ENCODE peak calls at places on chromosomes 3 and 15, in six cellular contexts. F is mucosa of descending colon, Y is psoas muscle, O is foreskin fibroblast, W is osteocyte, X is activated B cell treated with CpG ODN at 0.5 μM for 24 hours. N is an unnamed sample.

GRCh38 chr3:72344256-72345046 is 503.8 kb downstream of the SHQ1 start:
- DNase-seq in F (no peak), Y (no peak), O (no peak), W (no peak), X (no peak), N (no peak)

GRCh38 chr15:74062671-74063070 is 19.7 kb downstream of the GOLGA6A start:
- DNase-seq in F (no peak), Y (no peak), O (no peak), W (peak), X (no peak), N (no peak)

GRCh38 chr3:183517656-183518055 is 37.9 kb downstream of the KLHL6 start:
- DNase-seq in F (no peak), Y (no peak), O (no peak), W (no peak), X (no peak), N (no peak)

GRCh38 chr3:64088408-64089136 is 65.3 kb upstream of the PSMD6 start:
- DNase-seq in F (no peak), Y (no peak), O (no peak), W (no peak), X (no peak), N (no peak)

GRCh38 chr3:111603679-111604643 is 8.8 kb upstream of the ZBED2 start:
- DNase-seq in F (no peak), Y (no peak), O (no peak), W (no peak), X (no peak), N (peak)

GRCh38 chr15:23687143-23687470 is at the start of gene NDN:
- DNase-seq in F (peak), Y (peak), O (peak), W (peak), X (no peak), N (peak)

GRCh38 chr3:143650827-143651226 is 197.4 kb downstream of the SLC9A9 start:
- DNase-seq in F (no peak), Y (no peak), O (no peak), W (no peak), X (no peak), N (no peak)

GRCh38 chr3:43894176-43895049 is 203.7 kb downstream of the ABHD5 start:
- DNase-seq in F (peak), Y (peak), O (peak), W (no peak), X (peak), N (peak)

GRCh38 chr3:182178488-182179200 is 466.9 kb downstream of the SOX2 start:
- DNase-seq in F (no peak), Y (no peak), O (no peak), W (no peak), X (no peak), N (no peak)

GRCh38 chr3:52104664-52105281 is 48.4 kb upstream of the DUSP7 start:
- DNase-seq in F (no peak), Y (peak), O (no peak), W (no peak), X (no peak), N (no peak)

GRCh38 chr3:52108302-52109232 is 45.7 kb downstream of the POC1A start:
- DNase-seq in F (no peak), Y (peak), O (no peak), W (no peak), X (no peak), N (no peak)

GRCh38 chr3:52110502-52110901 is 43.7 kb downstream of the POC1A start:
- DNase-seq in F (no peak), Y (peak), O (no peak), W (no peak), X (no peak), N (no peak)

GRCh38 chr3:52109556-52110380 is 44.5 kb downstream of the POC1A start:
- DNase-seq in F (peak), Y (peak), O (no peak), W (no peak), X (no peak), N (no peak)

GRCh38 chr3:52106951-52107611 is 47.1 kb downstream of the POC1A start:
- DNase-seq in F (no peak), Y (peak), O (no peak), W (no peak), X (no peak), N (no peak)
- TF ChIP-seq CTCF in F (no peak), Y (no peak), O (no peak), W (no peak), X (no peak), N (no peak)

GRCh38 chr3:24496529-24497482 is 2.2 kb upstream of the THRB start:
- DNase-seq in F (peak), Y (peak), O (no peak), W (no peak), X (peak), N (no peak)
- TF ChIP-seq CTCF in F (peak), Y (peak), O (peak), W (peak), X (no peak), N (no peak)

GRCh38 chr15:70266412-70267089 is 168.8 kb upstream of the TLE3 start:
- DNase-seq in F (peak), Y (peak), O (no peak), W (no peak), X (no peak), N (peak)

GRCh38 chr15:70264738-70265465 is 167.2 kb upstream of the TLE3 start:
- DNase-seq in F (peak), Y (peak), O (no peak), W (no peak), X (no peak), N (no peak)

GRCh38 chr15:70265986-70266385 is 168.3 kb upstream of the TLE3 start:
- DNase-seq in F (no peak), Y (peak), O (no peak), W (no peak), X (no peak), N (no peak)

GRCh38 chr15:70264014-70264492 is 166.3 kb upstream of the TLE3 start:
- DNase-seq in F (peak), Y (peak), O (no peak), W (no peak), X (no peak), N (no peak)

GRCh38 chr15:70265466-70265978 is 167.8 kb upstream of the TLE3 start:
- DNase-seq in F (peak), Y (no peak), O (no peak), W (no peak), X (no peak), N (no peak)
- TF ChIP-seq CTCF in F (no peak), Y (peak), O (no peak), W (peak), X (no peak), N (peak)

GRCh38 chr3:190566043-190566933 is 52.4 kb downstream of the IL1RAP start:
- DNase-seq in F (no peak), Y (peak), O (peak), W (peak), X (no peak), N (peak)
- TF ChIP-seq CTCF in F (no peak), Y (no peak), O (no peak), W (no peak), X (no peak), N (no peak)

DNA sequence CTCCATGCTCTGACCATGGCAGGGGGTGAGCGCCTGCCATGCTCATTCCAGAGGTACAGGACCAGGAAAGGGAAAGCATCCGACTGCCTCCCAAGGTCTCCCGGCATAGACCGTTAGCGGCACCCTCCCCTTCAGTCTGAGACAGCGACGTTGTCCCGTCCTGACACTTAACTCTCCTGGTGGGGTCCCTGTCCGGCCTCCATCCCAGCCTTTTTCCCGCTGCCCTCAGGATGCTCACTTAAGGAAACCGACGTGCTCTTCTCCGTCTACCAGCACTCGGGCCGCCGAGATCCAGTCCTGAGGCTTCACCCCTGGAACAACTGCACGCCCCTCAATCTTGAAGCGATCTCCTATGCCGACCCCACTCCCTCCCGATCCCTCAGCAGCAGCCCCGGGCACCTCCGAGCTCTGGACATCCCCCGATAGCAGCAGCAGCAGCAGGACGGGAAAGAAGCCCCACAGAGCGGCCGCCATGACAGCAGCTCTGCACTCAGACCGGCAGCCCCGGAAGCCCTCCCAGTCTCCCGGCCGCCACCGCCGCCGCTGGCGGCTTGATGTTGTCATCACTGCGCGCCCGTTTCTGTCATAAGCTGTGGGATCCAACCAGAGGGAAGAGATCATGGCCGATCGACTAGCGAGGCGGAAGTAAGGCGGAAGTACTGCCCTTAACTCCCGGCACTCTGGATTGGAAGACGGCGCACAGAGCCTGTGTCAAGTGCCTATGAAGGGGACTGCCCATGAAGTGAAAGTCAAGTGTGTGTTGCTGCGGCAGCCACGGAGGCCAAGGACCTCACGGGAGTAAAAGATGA is at the start of the genes EMC7 and PGBD4:
- DNase-seq in F (peak), Y (peak), O (peak), W (peak), X (peak), N (peak)
- TF ChIP-seq CTCF in F (peak), Y (no peak), O (no peak), W (no peak), X (no peak), N (no peak)

GRCh38 chr3:180679178-180680096 is at the start of gene CCDC39:
- DNase-seq in F (peak), Y (peak), O (peak), W (no peak), X (peak), N (peak)
- TF ChIP-seq CTCF in F (no peak), Y (no peak), O (no peak), W (no peak), X (no peak), N (no peak)

DNA sequence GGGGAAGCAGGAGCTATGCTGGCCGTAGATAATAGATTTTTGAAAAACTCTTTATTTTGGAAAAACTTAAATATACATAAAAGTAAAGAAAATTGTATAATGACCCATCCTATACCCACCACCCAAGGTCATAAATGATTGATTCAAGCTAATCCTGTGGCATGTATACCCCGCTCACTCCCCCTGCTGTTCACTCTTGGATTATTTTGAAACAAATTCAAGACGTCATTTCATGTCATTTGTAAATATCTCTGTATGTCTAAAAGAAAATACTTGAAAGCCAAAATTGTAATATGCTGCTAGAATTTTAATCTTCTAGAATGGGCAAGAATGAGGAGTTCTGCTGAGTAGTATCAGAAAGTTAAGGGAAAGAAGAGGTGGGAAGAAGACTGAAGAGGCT is 241.7 kb downstream of the FEZF2 start:
- DNase-seq in F (no peak), Y (no peak), O (no peak), W (no peak), X (no peak), N (no peak)
- TF ChIP-seq CTCF in F (no peak), Y (peak), O (peak), W (peak), X (no peak), N (no peak)

GRCh38 chr3:112973325-112974177 is 1.4 kb downstream of the CD200R1 start:
- DNase-seq in F (no peak), Y (no peak), O (no peak), W (no peak), X (no peak), N (peak)

GRCh38 chr3:112974178-112974517 is 755 bp downstream of the CD200R1 start:
- DNase-seq in F (no peak), Y (no peak), O (no peak), W (no peak), X (no peak), N (no peak)

GRCh38 chr3:112974894-112975293 is at the start of gene CD200R1:
- DNase-seq in F (no peak), Y (no peak), O (no peak), W (no peak), X (no peak), N (no peak)

GRCh38 chr3:112976001-112976400 is 1.1 kb upstream of the CD200R1 start:
- DNase-seq in F (no peak), Y (no peak), O (no peak), W (no peak), X (no peak), N (no peak)

DNA sequence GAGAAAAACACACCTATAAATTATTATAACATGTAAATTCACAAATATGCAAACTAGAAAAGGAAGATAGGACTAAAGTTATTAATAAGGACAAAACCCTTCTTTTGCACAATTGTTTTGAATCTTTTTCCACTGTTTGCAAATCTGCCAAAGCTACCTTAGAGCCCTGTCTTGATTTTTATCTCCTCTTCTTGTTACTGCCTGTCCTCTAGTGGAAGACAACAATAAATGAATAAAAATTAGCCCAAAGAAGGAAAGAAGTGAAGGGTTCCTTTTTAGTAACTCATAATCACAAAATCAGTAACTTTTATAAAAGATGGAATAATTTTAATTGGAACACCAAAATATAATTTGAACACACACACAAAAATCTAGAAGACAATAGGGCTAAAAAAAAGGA is 2.7 kb downstream of the CD200R1 start:
- DNase-seq in F (no peak), Y (no peak), O (no peak), W (no peak), X (no peak), N (no peak)
- TF ChIP-seq CTCF in F (no peak), Y (no peak), O (no peak), W (no peak), X (no peak), N (no peak)

GRCh38 chr3:42600958-42601675 is 631 bp downstream of the NKTR start:
- DNase-seq in F (no peak), Y (peak), O (peak), W (peak), X (no peak), N (peak)
- TF ChIP-seq CTCF in F (no peak), Y (peak), O (no peak), W (peak), X (no peak), N (no peak)

GRCh38 chr3:185983495-185984141 is 45.8 kb upstream of the TRA2B start:
- DNase-seq in F (peak), Y (peak), O (peak), W (peak), X (peak), N (peak)
- TF ChIP-seq CTCF in F (peak), Y (peak), O (peak), W (peak), X (peak), N (peak)